ENCODE peak calls at places on chromosome 4, in ten cellular contexts. One of them, this sample, is unnamed.

GRCh38 chr4:157978680-157979361 is 194.0 kb downstream of the GASK1B start:
- DNase-seq in left ventricle myocardium inferior: peak
- DNase-seq in osteoblast: peak
- DNase-seq in stimulated activated CD4-positive, alpha-beta T cell treated with anti-CD3 and anti-CD28 coated beads, Interleukin-12 subunit alpha, Interleukin-12 subunit beta, amount 100 ng/mL, for 24 hours: no peak
- DNase-seq in aorta: peak
- DNase-seq in GDM1: peak
- DNase-seq in psoas muscle: peak
- DNase-seq in A172: peak
- DNase-seq in T-helper 2 cell: no peak
- DNase-seq in neural crest cell: peak
- DNase-seq in this sample: peak

GRCh38 chr4:168705121-168705520 is 208.3 kb downstream of the PALLD start:
- DNase-seq in aorta: no peak
- DNase-seq in psoas muscle: no peak
- DNase-seq in left ventricle myocardium inferior: no peak
- DNase-seq in A172: no peak
- DNase-seq in stimulated activated CD4-positive, alpha-beta T cell treated with anti-CD3 and anti-CD28 coated beads, Interleukin-12 subunit alpha, Interleukin-12 subunit beta, amount 100 ng/mL, for 24 hours: no peak
- DNase-seq in neural crest cell: no peak
- DNase-seq in GDM1: no peak
- DNase-seq in osteoblast: no peak
- DNase-seq in T-helper 2 cell: no peak
- DNase-seq in this sample: no peak

GRCh38 chr4:1870578-1871443 is at the start of gene NSD2:
- DNase-seq in GDM1: peak
- DNase-seq in T-helper 2 cell: peak
- DNase-seq in psoas muscle: peak
- DNase-seq in neural crest cell: peak
- DNase-seq in osteoblast: peak
- DNase-seq in aorta: peak
- DNase-seq in A172: peak
- DNase-seq in stimulated activated CD4-positive, alpha-beta T cell treated with anti-CD3 and anti-CD28 coated beads, Interleukin-12 subunit alpha, Interleukin-12 subunit beta, amount 100 ng/mL, for 24 hours: peak
- DNase-seq in left ventricle myocardium inferior: peak
- DNase-seq in this sample: peak

GRCh38 chr4:61468091-61468720 is 268.1 kb downstream of the ADGRL3 start:
- DNase-seq in osteoblast: no peak
- DNase-seq in GDM1: peak
- DNase-seq in left ventricle myocardium inferior: no peak
- DNase-seq in stimulated activated CD4-positive, alpha-beta T cell treated with anti-CD3 and anti-CD28 coated beads, Interleukin-12 subunit alpha, Interleukin-12 subunit beta, amount 100 ng/mL, for 24 hours: no peak
- DNase-seq in aorta: no peak
- DNase-seq in A172: peak
- DNase-seq in T-helper 2 cell: no peak
- DNase-seq in psoas muscle: no peak
- DNase-seq in neural crest cell: no peak
- DNase-seq in this sample: no peak

GRCh38 chr4:2249526-2249991 is 7.6 kb upstream of the HAUS3 start:
- DNase-seq in stimulated activated CD4-positive, alpha-beta T cell treated with anti-CD3 and anti-CD28 coated beads, Interleukin-12 subunit alpha, Interleukin-12 subunit beta, amount 100 ng/mL, for 24 hours: no peak
- DNase-seq in neural crest cell: no peak
- DNase-seq in aorta: no peak
- DNase-seq in left ventricle myocardium inferior: no peak
- DNase-seq in T-helper 2 cell: no peak
- DNase-seq in A172: no peak
- DNase-seq in osteoblast: peak
- DNase-seq in GDM1: no peak
- DNase-seq in psoas muscle: no peak
- DNase-seq in this sample: no peak

GRCh38 chr4:7960790-7961655 is 21.4 kb upstream of the AFAP1 start:
- DNase-seq in T-helper 2 cell: peak
- DNase-seq in A172: peak
- DNase-seq in GDM1: no peak
- DNase-seq in neural crest cell: no peak
- DNase-seq in psoas muscle: peak
- DNase-seq in osteoblast: peak
- DNase-seq in aorta: peak
- DNase-seq in left ventricle myocardium inferior: no peak
- DNase-seq in stimulated activated CD4-positive, alpha-beta T cell treated with anti-CD3 and anti-CD28 coated beads, Interleukin-12 subunit alpha, Interleukin-12 subunit beta, amount 100 ng/mL, for 24 hours: peak
- DNase-seq in this sample: no peak

GRCh38 chr4:118816538-118817177 is 19.3 kb downstream of the SEC24D start:
- DNase-seq in GDM1: no peak
- DNase-seq in T-helper 2 cell: no peak
- DNase-seq in neural crest cell: no peak
- DNase-seq in stimulated activated CD4-positive, alpha-beta T cell treated with anti-CD3 and anti-CD28 coated beads, Interleukin-12 subunit alpha, Interleukin-12 subunit beta, amount 100 ng/mL, for 24 hours: no peak
- DNase-seq in osteoblast: no peak
- DNase-seq in left ventricle myocardium inferior: no peak
- DNase-seq in psoas muscle: no peak
- DNase-seq in aorta: no peak
- DNase-seq in A172: peak
- DNase-seq in this sample: no peak

GRCh38 chr4:149781150-149781549 is 34.5 kb downstream of the IQCM start:
- DNase-seq in aorta: no peak
- DNase-seq in A172: peak
- DNase-seq in GDM1: no peak
- DNase-seq in stimulated activated CD4-positive, alpha-beta T cell treated with anti-CD3 and anti-CD28 coated beads, Interleukin-12 subunit alpha, Interleukin-12 subunit beta, amount 100 ng/mL, for 24 hours: no peak
- DNase-seq in osteoblast: peak
- DNase-seq in psoas muscle: no peak
- DNase-seq in neural crest cell: no peak
- DNase-seq in left ventricle myocardium inferior: no peak
- DNase-seq in T-helper 2 cell: no peak
- DNase-seq in this sample: no peak

GRCh38 chr4:54658321-54659093 is 750 bp downstream of the KIT start:
- DNase-seq in T-helper 2 cell: no peak
- DNase-seq in neural crest cell: peak
- DNase-seq in aorta: peak
- DNase-seq in psoas muscle: peak
- DNase-seq in A172: peak
- DNase-seq in GDM1: no peak
- DNase-seq in osteoblast: peak
- DNase-seq in left ventricle myocardium inferior: peak
- DNase-seq in stimulated activated CD4-positive, alpha-beta T cell treated with anti-CD3 and anti-CD28 coated beads, Interleukin-12 subunit alpha, Interleukin-12 subunit beta, amount 100 ng/mL, for 24 hours: no peak
- DNase-seq in this sample: peak

GRCh38 chr4:106898621-106899230 is 137.4 kb downstream of the DKK2 start:
- DNase-seq in T-helper 2 cell: no peak
- DNase-seq in A172: peak
- DNase-seq in aorta: no peak
- DNase-seq in stimulated activated CD4-positive, alpha-beta T cell treated with anti-CD3 and anti-CD28 coated beads, Interleukin-12 subunit alpha, Interleukin-12 subunit beta, amount 100 ng/mL, for 24 hours: no peak
- DNase-seq in GDM1: peak
- DNase-seq in psoas muscle: no peak
- DNase-seq in left ventricle myocardium inferior: no peak
- DNase-seq in osteoblast: peak
- DNase-seq in neural crest cell: peak
- DNase-seq in this sample: peak